ENCODE peak calls at places on chromosomes 4 and X, in five cellular contexts. F, T, O, X and P are unnamed samples. For H3K4me1, the result is how much of the 10 kb centered on the place peaks cover.

GRCh38 chrX:10177620-10178019 is 20.8 kb downstream of the CLCN4 start:
- DNase-seq in X (no peak), T (no peak), F (no peak), O (no peak), P (no peak)

GRCh38 chr4:8345053-8345945 is 75.7 kb downstream of the HTRA3 start:
- DNase-seq in O (no peak), T (no peak), X (no peak), F (no peak), P (no peak)

GRCh38 chr4:111404673-111405072 is 740.6 kb upstream of the FAM241A start:
- DNase-seq in X (no peak), O (no peak), F (no peak), T (no peak), P (no peak)

GRCh38 chrX:95728446-95728845 is 956.2 kb upstream of the DIAPH2 start:
- DNase-seq in X (no peak), O (no peak), F (no peak), T (no peak), P (no peak)

GRCh38 chrX:41516995-41517660 is 70.0 kb downstream of the NYX start:
- DNase-seq in T (no peak), F (no peak), X (no peak), O (no peak), P (no peak)

GRCh38 chr4:54277691-54278090 is 48.6 kb downstream of the PDGFRA start:
- DNase-seq in T (no peak), X (no peak), O (no peak), F (no peak), P (no peak)

GRCh38 chrX:153722704-153723350 is 1.4 kb downstream of the BCAP31 start:
- DNase-seq in F (no peak), X (no peak), T (no peak), O (peak), P (no peak)

GRCh38 chr4:98539741-98540140 is 118.7 kb downstream of the TSPAN5 start:
- DNase-seq in O (no peak), X (no peak), F (no peak), T (peak), P (no peak)

GRCh38 chr4:84455697-84456096 is 43.4 kb downstream of the NKX6-1 start:
- DNase-seq in T (no peak), O (no peak), F (no peak), X (no peak), P (no peak)

GRCh38 chr4:947491-947971 is 15.3 kb downstream of the TMEM175 start:
- DNase-seq in F (no peak), O (peak), T (no peak), X (no peak), P (no peak)

GRCh38 chr4:140109626-140110213 is 44.3 kb downstream of the MAML3 start:
- DNase-seq in X (no peak), O (no peak), F (no peak), T (no peak), P (no peak)

GRCh38 chr4:140112576-140112975 is 41.4 kb downstream of the MAML3 start:
- DNase-seq in O (no peak), X (no peak), T (no peak), F (no peak), P (no peak)

GRCh38 chr4:140108713-140109230 is 45.2 kb downstream of the MAML3 start:
- DNase-seq in T (no peak), O (no peak), F (no peak), X (no peak), P (no peak)

GRCh38 chr4:140108243-140108642 is 45.7 kb downstream of the MAML3 start:
- DNase-seq in O (no peak), F (no peak), T (no peak), X (no peak), P (no peak)

GRCh38 chr4:140110542-140110941 is 43.4 kb downstream of the MAML3 start:
- DNase-seq in F (no peak), X (no peak), T (no peak), O (no peak), P (no peak)
- H3K4me1 ChIP-seq in F (under half), X (under half), T (under half), O (under half), P (under half)

DNA sequence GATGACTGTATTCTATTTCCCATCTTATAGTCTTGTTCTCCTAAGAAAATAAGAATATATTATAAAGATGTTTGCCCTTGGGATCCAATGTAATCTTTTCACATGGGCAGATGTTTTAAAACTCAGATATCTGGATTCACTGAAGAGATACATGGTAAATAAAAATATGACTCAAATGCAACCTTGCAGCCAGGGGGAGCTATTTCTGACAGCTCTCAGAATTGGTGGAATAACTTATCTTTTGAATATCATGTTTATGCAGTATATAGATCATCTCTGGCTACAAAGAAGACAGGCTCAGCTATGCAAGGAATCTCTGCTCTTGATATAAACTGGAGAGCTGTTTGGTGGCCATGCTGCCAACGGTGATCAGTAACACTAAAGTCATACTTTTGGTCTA is 274.7 kb downstream of the GLUD2 start:
- DNase-seq in O (no peak), F (no peak), T (no peak), X (no peak), P (no peak)
- TF ChIP-seq CTCF in O (no peak), F (no peak), T (no peak), X (peak), P (no peak)

GRCh38 chr4:16867827-16868226 is 30.6 kb downstream of the LDB2 start:
- DNase-seq in X (no peak), T (no peak), F (no peak), O (no peak), P (no peak)

GRCh38 chr4:16866974-16867373 is 31.5 kb downstream of the LDB2 start:
- DNase-seq in T (no peak), F (no peak), O (no peak), X (no peak), P (no peak)

GRCh38 chr4:16865209-16865896 is 33.1 kb downstream of the LDB2 start:
- DNase-seq in X (no peak), O (no peak), F (no peak), T (no peak), P (no peak)

GRCh38 chr4:16864199-16864598 is 34.2 kb downstream of the LDB2 start:
- DNase-seq in O (no peak), F (no peak), X (no peak), T (no peak), P (no peak)

DNA sequence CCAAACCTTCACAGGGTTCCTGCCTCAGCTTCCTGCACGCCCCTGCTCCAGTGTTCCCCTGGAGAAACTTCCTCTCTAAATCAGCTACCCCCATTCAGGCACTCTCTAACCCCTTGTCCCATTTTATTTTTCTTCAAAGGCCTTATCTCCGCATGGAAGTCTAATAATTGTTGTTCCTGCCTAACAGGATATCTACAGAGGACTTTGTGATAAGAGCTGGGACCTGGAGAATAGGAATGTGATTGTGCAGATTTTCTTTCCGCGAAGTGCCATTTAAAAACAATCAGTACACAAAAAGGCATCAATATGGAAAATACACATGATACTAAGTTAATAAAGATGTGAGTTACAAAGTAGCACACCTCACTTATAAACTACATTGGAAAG is 32.6 kb downstream of the LDB2 start:
- DNase-seq in T (no peak), O (no peak), X (no peak), F (no peak), P (no peak)
- TF ChIP-seq POLR2A in T (no peak), O (no peak), X (no peak), F (no peak), P (no peak)

GRCh38 chr4:182549386-182549785 is 306.2 kb downstream of the TENM3 start:
- DNase-seq in F (no peak), O (no peak), T (no peak), X (no peak), P (no peak)

GRCh38 chr4:182552948-182553347 is 309.7 kb downstream of the TENM3 start:
- DNase-seq in O (no peak), F (no peak), T (no peak), X (no peak), P (no peak)

GRCh38 chr4:182556576-182556975 is 313.4 kb downstream of the TENM3 start:
- DNase-seq in F (no peak), X (no peak), T (no peak), O (no peak), P (no peak)

GRCh38 chr4:182555997-182556418 is 312.8 kb downstream of the TENM3 start:
- DNase-seq in O (no peak), F (no peak), T (no peak), X (no peak), P (no peak)

GRCh38 chr4:182554736-182555135 is 311.5 kb downstream of the TENM3 start:
- DNase-seq in T (no peak), O (no peak), F (no peak), X (no peak), P (no peak)
- H3K4me1 ChIP-seq in T (under half), O (under half), F (under half), X (under half), P (under half)

GRCh38 chrX:130014770-130015169 is 32.3 kb downstream of the BCORL1 start:
- DNase-seq in F (no peak), T (no peak), X (no peak), O (no peak), P (no peak)
- TF ChIP-seq CTCF in F (no peak), T (no peak), X (no peak), O (no peak), P (no peak)

DNA sequence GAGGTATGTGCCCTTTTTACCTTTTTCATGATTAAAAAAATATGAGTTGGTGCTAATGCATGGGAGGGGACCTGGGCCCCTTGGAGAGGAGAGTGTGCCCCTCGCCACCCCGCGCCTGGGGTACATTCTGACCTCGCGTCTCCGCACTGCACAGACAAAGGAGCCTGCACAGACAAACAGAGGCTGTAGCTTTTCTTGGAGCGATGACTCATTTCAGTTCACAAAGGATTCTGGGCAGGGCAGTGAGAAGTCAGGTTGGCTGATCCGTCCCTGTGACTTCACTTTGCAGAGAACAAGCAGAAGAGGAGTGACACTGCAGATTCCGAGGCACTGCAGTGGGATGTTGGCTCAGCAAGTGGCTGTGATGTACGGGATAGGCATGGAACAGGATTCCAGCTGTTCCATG is 82.9 kb downstream of the STOX2 start:
- DNase-seq in X (peak), F (peak), O (peak), T (no peak), P (no peak)
- TF ChIP-seq POLR2A in X (no peak), F (no peak), O (no peak), T (no peak), P (no peak)

GRCh38 chr4:3343358-3343757 is 50.5 kb downstream of the RGS12 start:
- DNase-seq in O (no peak), X (no peak), T (no peak), F (no peak), P (no peak)
- H3K4me1 ChIP-seq in O (under half), X (under half), T (under half), F (under half), P (under half)